ENCODE peak calls at places on chromosomes 16 and 17, in eight cellular contexts. One of them, this sample, is unnamed.
A peak's percentile ranks its signal among the peaks of the same experiment; 100 is the strongest.

GRCh38 chr16:50152807-50153647 is at the start of gene TENT4B:
- DNase-seq in prostate gland: peak; percentile 79
- DNase-seq in heart right ventricle: peak; percentile 90
- DNase-seq in Peyer's patch: peak; percentile 94
- DNase-seq in cardiac muscle cell: peak; percentile 92
- DNase-seq in left ventricle myocardium inferior: peak; percentile 88
- DNase-seq in psoas muscle: peak; percentile 89
- DNase-seq in esophagus muscularis mucosa: peak; percentile 95
- DNase-seq in this sample: peak; percentile 79

GRCh38 chr16:49049191-49049590 is 232.4 kb downstream of the CBLN1 start:
- DNase-seq in prostate gland: no peak
- DNase-seq in heart right ventricle: no peak
- DNase-seq in Peyer's patch: no peak
- DNase-seq in cardiac muscle cell: no peak
- DNase-seq in left ventricle myocardium inferior: no peak
- DNase-seq in psoas muscle: no peak
- DNase-seq in esophagus muscularis mucosa: peak; percentile 7
- DNase-seq in this sample: no peak

GRCh38 chr16:28089992-28090365 is 26.5 kb upstream of the GSG1L start:
- DNase-seq in prostate gland: no peak
- DNase-seq in heart right ventricle: no peak
- DNase-seq in Peyer's patch: no peak
- DNase-seq in cardiac muscle cell: no peak
- DNase-seq in left ventricle myocardium inferior: no peak
- DNase-seq in psoas muscle: no peak
- DNase-seq in esophagus muscularis mucosa: no peak
- DNase-seq in this sample: no peak

GRCh38 chr17:69473801-69474170 is 59.3 kb downstream of the MAP2K6 start:
- DNase-seq in prostate gland: no peak
- DNase-seq in heart right ventricle: no peak
- DNase-seq in Peyer's patch: no peak
- DNase-seq in cardiac muscle cell: no peak
- DNase-seq in left ventricle myocardium inferior: no peak
- DNase-seq in psoas muscle: no peak
- DNase-seq in esophagus muscularis mucosa: no peak
- DNase-seq in this sample: no peak

GRCh38 chr16:49428808-49429207 is 55.2 kb downstream of the C16orf78 start:
- DNase-seq in prostate gland: no peak
- DNase-seq in heart right ventricle: no peak
- DNase-seq in Peyer's patch: no peak
- DNase-seq in cardiac muscle cell: no peak
- DNase-seq in left ventricle myocardium inferior: no peak
- DNase-seq in psoas muscle: no peak
- DNase-seq in esophagus muscularis mucosa: no peak
- DNase-seq in this sample: no peak

GRCh38 chr17:1989135-1989534 is 36.0 kb downstream of the RTN4RL1 start:
- DNase-seq in prostate gland: no peak
- DNase-seq in heart right ventricle: no peak
- DNase-seq in Peyer's patch: no peak
- DNase-seq in cardiac muscle cell: peak; percentile 78
- DNase-seq in left ventricle myocardium inferior: no peak
- DNase-seq in psoas muscle: peak; percentile 40
- DNase-seq in esophagus muscularis mucosa: no peak
- DNase-seq in this sample: peak; percentile 57

GRCh38 chr17:17846003-17846402 is 9.2 kb upstream of the SREBF1 start:
- DNase-seq in prostate gland: no peak
- DNase-seq in heart right ventricle: no peak
- DNase-seq in Peyer's patch: no peak
- DNase-seq in cardiac muscle cell: no peak
- DNase-seq in left ventricle myocardium inferior: no peak
- DNase-seq in psoas muscle: no peak
- DNase-seq in esophagus muscularis mucosa: no peak
- DNase-seq in this sample: no peak

GRCh38 chr16:85126383-85126730 is 14.1 kb upstream of the CIBAR2 start:
- DNase-seq in prostate gland: no peak
- DNase-seq in heart right ventricle: no peak
- DNase-seq in Peyer's patch: no peak
- DNase-seq in cardiac muscle cell: no peak
- DNase-seq in left ventricle myocardium inferior: no peak
- DNase-seq in psoas muscle: no peak
- DNase-seq in esophagus muscularis mucosa: no peak
- DNase-seq in this sample: no peak

GRCh38 chr17:68456529-68457167 is 648 bp downstream of the WIPI1 start:
- DNase-seq in prostate gland: peak; percentile 78
- DNase-seq in heart right ventricle: peak; percentile 78
- DNase-seq in Peyer's patch: peak; percentile 79
- DNase-seq in cardiac muscle cell: peak; percentile 95
- DNase-seq in left ventricle myocardium inferior: peak; percentile 82
- DNase-seq in psoas muscle: peak; percentile 81
- DNase-seq in esophagus muscularis mucosa: peak; percentile 93
- DNase-seq in this sample: peak; percentile 90

GRCh38 chr16:84281077-84281476 is 13.6 kb upstream of the WFDC1 start:
- DNase-seq in prostate gland: no peak
- DNase-seq in heart right ventricle: no peak
- DNase-seq in Peyer's patch: no peak
- DNase-seq in cardiac muscle cell: peak; percentile 30
- DNase-seq in left ventricle myocardium inferior: no peak
- DNase-seq in psoas muscle: no peak
- DNase-seq in esophagus muscularis mucosa: no peak
- DNase-seq in this sample: no peak

GRCh38 chr16:80226499-80226898 is 314.3 kb upstream of the DYNLRB2 start:
- DNase-seq in prostate gland: no peak
- DNase-seq in heart right ventricle: no peak
- DNase-seq in Peyer's patch: no peak
- DNase-seq in cardiac muscle cell: no peak
- DNase-seq in left ventricle myocardium inferior: no peak
- DNase-seq in psoas muscle: no peak
- DNase-seq in esophagus muscularis mucosa: no peak
- DNase-seq in this sample: no peak

GRCh38 chr17:50634123-50634914 is at the start of gene ABCC3:
- DNase-seq in prostate gland: peak; percentile 60
- DNase-seq in heart right ventricle: peak; percentile 55
- DNase-seq in Peyer's patch: peak; percentile 91
- DNase-seq in cardiac muscle cell: peak; percentile 63
- DNase-seq in left ventricle myocardium inferior: peak; percentile 30
- DNase-seq in psoas muscle: peak; percentile 65
- DNase-seq in esophagus muscularis mucosa: no peak
- DNase-seq in this sample: peak; percentile 83

GRCh38 chr17:29109477-29110371 is 66.8 kb downstream of the PIPOX start:
- DNase-seq in prostate gland: no peak
- DNase-seq in heart right ventricle: no peak
- DNase-seq in Peyer's patch: no peak
- DNase-seq in cardiac muscle cell: no peak
- DNase-seq in left ventricle myocardium inferior: no peak
- DNase-seq in psoas muscle: no peak
- DNase-seq in esophagus muscularis mucosa: no peak
- DNase-seq in this sample: no peak

GRCh38 chr17:2178798-2179505 is 124.0 kb downstream of the HIC1 start:
- DNase-seq in prostate gland: no peak
- DNase-seq in heart right ventricle: peak; percentile 61
- DNase-seq in Peyer's patch: no peak
- DNase-seq in cardiac muscle cell: no peak
- DNase-seq in left ventricle myocardium inferior: peak; percentile 62
- DNase-seq in psoas muscle: peak; percentile 22
- DNase-seq in esophagus muscularis mucosa: no peak
- DNase-seq in this sample: no peak

GRCh38 chr17:37461668-37462067 is 28.0 kb upstream of the DUSP14 start:
- DNase-seq in prostate gland: no peak
- DNase-seq in heart right ventricle: no peak
- DNase-seq in Peyer's patch: no peak
- DNase-seq in cardiac muscle cell: no peak
- DNase-seq in left ventricle myocardium inferior: no peak
- DNase-seq in psoas muscle: no peak
- DNase-seq in esophagus muscularis mucosa: no peak
- DNase-seq in this sample: no peak

GRCh38 chr16:84495506-84495905 is 9.0 kb downstream of the MEAK7 start:
- DNase-seq in prostate gland: no peak
- DNase-seq in heart right ventricle: no peak
- DNase-seq in Peyer's patch: no peak
- DNase-seq in cardiac muscle cell: no peak
- DNase-seq in left ventricle myocardium inferior: no peak
- DNase-seq in psoas muscle: no peak
- DNase-seq in esophagus muscularis mucosa: no peak
- DNase-seq in this sample: no peak

GRCh38 chr16:16148755-16149154 is 74.5 kb downstream of the ABCC6 start:
- DNase-seq in prostate gland: no peak
- DNase-seq in heart right ventricle: no peak
- DNase-seq in Peyer's patch: no peak
- DNase-seq in cardiac muscle cell: no peak
- DNase-seq in left ventricle myocardium inferior: no peak
- DNase-seq in psoas muscle: no peak
- DNase-seq in esophagus muscularis mucosa: no peak
- DNase-seq in this sample: no peak

GRCh38 chr17:19286751-19287341 is 49.7 kb downstream of the EPN2 start:
- DNase-seq in prostate gland: no peak
- DNase-seq in heart right ventricle: no peak
- DNase-seq in Peyer's patch: no peak
- DNase-seq in cardiac muscle cell: no peak
- DNase-seq in left ventricle myocardium inferior: no peak
- DNase-seq in psoas muscle: no peak
- DNase-seq in esophagus muscularis mucosa: no peak
- DNase-seq in this sample: no peak

GRCh38 chr17:19290047-19290705 is 53.0 kb downstream of the EPN2 start:
- DNase-seq in prostate gland: no peak
- DNase-seq in heart right ventricle: no peak
- DNase-seq in Peyer's patch: no peak
- DNase-seq in cardiac muscle cell: no peak
- DNase-seq in left ventricle myocardium inferior: no peak
- DNase-seq in psoas muscle: no peak
- DNase-seq in esophagus muscularis mucosa: no peak
- DNase-seq in this sample: no peak

GRCh38 chr17:19288453-19288852 is 51.3 kb downstream of the EPN2 start:
- DNase-seq in prostate gland: no peak
- DNase-seq in heart right ventricle: no peak
- DNase-seq in Peyer's patch: no peak
- DNase-seq in cardiac muscle cell: peak; percentile 20
- DNase-seq in left ventricle myocardium inferior: no peak
- DNase-seq in psoas muscle: no peak
- DNase-seq in esophagus muscularis mucosa: no peak
- DNase-seq in this sample: no peak

GRCh38 chr17:19285218-19285900 is 48.2 kb downstream of the EPN2 start:
- DNase-seq in prostate gland: no peak
- DNase-seq in heart right ventricle: no peak
- DNase-seq in Peyer's patch: no peak
- DNase-seq in cardiac muscle cell: no peak
- DNase-seq in left ventricle myocardium inferior: no peak
- DNase-seq in psoas muscle: no peak
- DNase-seq in esophagus muscularis mucosa: no peak
- DNase-seq in this sample: no peak

GRCh38 chr17:19287651-19288050 is 50.5 kb downstream of the EPN2 start:
- DNase-seq in prostate gland: no peak
- DNase-seq in heart right ventricle: no peak
- DNase-seq in Peyer's patch: no peak
- DNase-seq in cardiac muscle cell: no peak
- DNase-seq in left ventricle myocardium inferior: no peak
- DNase-seq in psoas muscle: no peak
- DNase-seq in esophagus muscularis mucosa: no peak
- DNase-seq in this sample: no peak
- TF ChIP-seq CTCF in prostate gland: no peak
- TF ChIP-seq CTCF in heart right ventricle: no peak
- TF ChIP-seq CTCF in Peyer's patch: no peak
- TF ChIP-seq CTCF in cardiac muscle cell: no peak
- TF ChIP-seq CTCF in left ventricle myocardium inferior: no peak
- TF ChIP-seq CTCF in psoas muscle: no peak
- TF ChIP-seq CTCF in esophagus muscularis mucosa: no peak
- TF ChIP-seq CTCF in this sample: no peak

GRCh38 chr17:38574712-38575111 is 31.0 kb downstream of the SRCIN1 start:
- DNase-seq in prostate gland: no peak
- DNase-seq in heart right ventricle: no peak
- DNase-seq in Peyer's patch: no peak
- DNase-seq in cardiac muscle cell: no peak
- DNase-seq in left ventricle myocardium inferior: no peak
- DNase-seq in psoas muscle: no peak
- DNase-seq in esophagus muscularis mucosa: no peak
- DNase-seq in this sample: no peak
- H3K27me3 ChIP-seq in prostate gland: no peaks in the 10 kb centered on the region
- H3K27me3 ChIP-seq in heart right ventricle: peaks cover 99% of the 10 kb centered on the region
- H3K27me3 ChIP-seq in Peyer's patch: no peaks in the 10 kb centered on the region
- H3K27me3 ChIP-seq in cardiac muscle cell: peaks cover 74% of the 10 kb centered on the region
- H3K27me3 ChIP-seq in left ventricle myocardium inferior: peaks cover 100% of the 10 kb centered on the region
- H3K27me3 ChIP-seq in psoas muscle: peaks cover 86% of the 10 kb centered on the region
- H3K27me3 ChIP-seq in esophagus muscularis mucosa: peaks cover 44% of the 10 kb centered on the region
- H3K27me3 ChIP-seq in this sample: peaks cover 84% of the 10 kb centered on the region

DNA sequence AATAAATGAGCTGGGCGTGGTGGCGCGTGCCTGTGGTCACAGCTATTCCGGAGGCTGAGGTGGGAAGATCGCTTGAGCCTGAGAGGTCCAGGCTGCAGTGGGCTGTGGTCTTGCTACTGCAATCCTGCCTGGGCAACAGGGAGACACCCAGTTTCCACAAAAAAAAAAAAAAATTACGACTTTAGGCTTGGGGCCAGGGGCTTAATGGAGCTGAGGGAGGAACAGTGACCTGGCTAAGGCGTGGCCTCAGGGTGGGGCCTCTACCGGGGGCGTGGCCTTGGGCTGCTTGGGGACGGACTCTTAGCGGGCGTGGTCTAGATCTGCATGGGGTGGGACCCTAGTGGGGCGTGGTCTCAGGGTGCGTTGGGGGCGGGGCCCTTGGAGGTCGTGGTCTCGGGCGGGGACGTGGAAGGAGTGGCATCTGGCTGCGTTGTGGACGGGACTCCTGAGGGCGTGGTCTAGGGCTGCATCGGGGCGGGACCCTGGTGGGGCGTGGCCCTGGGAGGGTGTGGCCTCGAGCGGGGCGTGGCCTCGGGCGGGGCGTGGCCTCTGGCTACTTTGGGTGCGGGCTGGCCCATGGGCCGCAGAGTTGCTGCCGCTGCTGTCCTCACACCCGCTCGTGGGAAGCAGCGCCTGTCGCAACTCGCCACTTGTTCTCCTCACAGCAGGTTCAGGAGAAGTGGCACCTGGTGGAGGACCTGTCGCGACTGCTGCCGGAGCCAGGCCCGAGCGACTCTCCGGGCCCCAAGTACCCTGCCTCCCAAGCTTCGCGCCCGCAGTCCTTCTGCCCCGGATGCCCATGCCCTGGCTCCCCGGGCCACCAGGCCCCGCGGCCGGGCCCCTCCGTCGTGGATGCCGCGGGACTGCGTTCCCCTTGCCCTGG is 5.8 kb upstream of the C17orf99 start:
- DNase-seq in prostate gland: peak; percentile 91
- DNase-seq in heart right ventricle: peak; percentile 91
- DNase-seq in Peyer's patch: peak; percentile 97
- DNase-seq in cardiac muscle cell: peak; percentile 77
- DNase-seq in left ventricle myocardium inferior: peak; percentile 88
- DNase-seq in psoas muscle: peak; percentile 90
- DNase-seq in esophagus muscularis mucosa: peak; percentile 98
- DNase-seq in this sample: peak; percentile 81
- H3K27ac ChIP-seq in prostate gland: no peak overlapping the region
- H3K27ac ChIP-seq in heart right ventricle: no peak overlapping the region
- H3K27ac ChIP-seq in Peyer's patch: peak overlapping the region; percentile 27
- H3K27ac ChIP-seq in cardiac muscle cell: no peak overlapping the region
- H3K27ac ChIP-seq in left ventricle myocardium inferior: peak overlapping the region; percentile 27
- H3K27ac ChIP-seq in psoas muscle: peak overlapping the region; percentile 41
- H3K27ac ChIP-seq in esophagus muscularis mucosa: no peak overlapping the region
- H3K27ac ChIP-seq in this sample: no peak overlapping the region

DNA sequence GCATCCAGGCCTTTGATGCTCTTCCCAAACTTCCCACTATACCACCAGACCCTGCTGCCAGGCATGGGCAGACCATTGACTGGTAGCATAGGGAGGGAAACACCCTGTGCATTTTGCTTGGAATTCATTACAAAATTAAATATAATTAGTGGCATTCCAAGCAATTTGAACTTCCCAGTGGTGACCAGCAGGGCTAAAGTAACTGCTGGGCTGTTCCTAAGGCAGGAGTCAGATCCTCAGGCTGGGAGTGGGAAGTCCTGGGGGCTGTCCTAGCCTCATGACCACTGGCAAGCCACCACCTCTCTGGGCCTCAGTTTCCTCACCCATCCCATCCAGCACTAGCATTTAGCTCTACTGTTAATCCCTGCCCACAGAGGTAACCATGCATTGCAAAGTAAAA is 3.7 kb downstream of the PRR15L start:
- DNase-seq in prostate gland: no peak
- DNase-seq in heart right ventricle: no peak
- DNase-seq in Peyer's patch: no peak
- DNase-seq in cardiac muscle cell: no peak
- DNase-seq in left ventricle myocardium inferior: no peak
- DNase-seq in psoas muscle: no peak
- DNase-seq in esophagus muscularis mucosa: no peak
- DNase-seq in this sample: no peak
- TF ChIP-seq CTCF in prostate gland: no peak
- TF ChIP-seq CTCF in heart right ventricle: no peak
- TF ChIP-seq CTCF in Peyer's patch: peak; percentile 27
- TF ChIP-seq CTCF in cardiac muscle cell: no peak
- TF ChIP-seq CTCF in left ventricle myocardium inferior: no peak
- TF ChIP-seq CTCF in psoas muscle: no peak
- TF ChIP-seq CTCF in esophagus muscularis mucosa: no peak
- TF ChIP-seq CTCF in this sample: no peak

This sample was measured in tibial artery.